ENCODE peak calls at places on chromosome 14, in ten cellular contexts. C is transverse colon; L is right lobe of liver; X is tibial artery; P is SK-N-SH; N is stomach; S is H1; W is CD4-positive, alpha-beta memory T cell; Q is pancreas; B is spleen. I is an unnamed sample. For H3K4me1, the result is how much of the 10 kb centered on the place peaks cover.

GRCh38 chr14:51527073-51527472 is 124.6 kb upstream of the FRMD6 start:
- DNase-seq in C (no peak), L (no peak), X (no peak), P (no peak), N (no peak), S (no peak), W (no peak), Q (no peak), B (no peak), I (no peak)

GRCh38 chr14:95948608-95949007 is 72.0 kb downstream of the TUNAR start:
- DNase-seq in C (no peak), L (no peak), X (no peak), P (no peak), N (no peak), S (no peak), W (no peak), Q (no peak), B (no peak), I (no peak)

GRCh38 chr14:23538785-23539184 is 12.8 kb downstream of the ZFHX2 start:
- DNase-seq in C (no peak), L (no peak), X (no peak), P (no peak), N (no peak), S (peak), W (no peak), Q (no peak), B (peak), I (no peak)

GRCh38 chr14:76078501-76078900 is 73.2 kb upstream of the GPATCH2L start:
- DNase-seq in C (no peak), L (no peak), X (no peak), P (no peak), N (no peak), S (no peak), W (no peak), Q (no peak), B (no peak), I (no peak)

GRCh38 chr14:99667045-99667444 is 17.1 kb upstream of the CYP46A1 start:
- DNase-seq in C (no peak), L (no peak), X (no peak), P (no peak), N (no peak), S (no peak), W (no peak), Q (no peak), B (no peak), I (no peak)

GRCh38 chr14:22520235-22520634 is 68.8 kb downstream of the DAD1 start:
- DNase-seq in C (no peak), L (no peak), X (no peak), P (no peak), N (no peak), S (no peak), W (no peak), Q (no peak), B (no peak), I (no peak)

GRCh38 chr14:105925615-105926414 is 399.4 kb downstream of the TMEM121 start:
- DNase-seq in C (no peak), L (peak), X (peak), P (no peak), N (no peak), S (no peak), W (peak), Q (no peak), B (peak), I (no peak)

GRCh38 chr14:89578048-89578619 is 161.1 kb upstream of the FOXN3 start:
- DNase-seq in C (no peak), L (no peak), X (no peak), P (no peak), N (no peak), S (no peak), W (no peak), Q (no peak), B (no peak), I (no peak)

GRCh38 chr14:54866588-54866987 is 36.0 kb downstream of the GCH1 start:
- DNase-seq in C (no peak), L (no peak), X (no peak), P (no peak), N (no peak), S (no peak), W (no peak), Q (no peak), B (no peak), I (no peak)

GRCh38 chr14:30214014-30214413 is 286.4 kb upstream of the PRKD1 start:
- DNase-seq in C (no peak), L (no peak), X (no peak), P (no peak), N (no peak), S (no peak), W (no peak), Q (no peak), B (no peak), I (no peak)

GRCh38 chr14:75709207-75709812 is 48.3 kb downstream of the TTLL5 start:
- DNase-seq in C (peak), L (peak), X (peak), P (peak), N (peak), S (peak), W (peak), Q (peak), B (no peak), I (peak)

GRCh38 chr14:90554341-90554740 is 157.5 kb downstream of the CALM1 start:
- DNase-seq in C (no peak), L (no peak), X (peak), P (no peak), N (peak), S (no peak), W (no peak), Q (no peak), B (peak), I (no peak)

GRCh38 chr14:72434856-72435255 is 459.0 kb downstream of the DPF3 start:
- DNase-seq in C (no peak), L (no peak), X (no peak), P (no peak), N (no peak), S (no peak), W (no peak), Q (no peak), B (no peak), I (no peak)

GRCh38 chr14:39015360-39015961 is 87.6 kb downstream of the SEC23A start:
- DNase-seq in C (peak), L (no peak), X (no peak), P (peak), N (no peak), S (no peak), W (no peak), Q (no peak), B (no peak), I (no peak)

GRCh38 chr14:58171090-58171489 is 19.1 kb upstream of the ARMH4 start:
- DNase-seq in C (peak), L (peak), X (peak), P (peak), N (peak), S (peak), W (no peak), Q (peak), B (no peak), I (peak)

DNA sequence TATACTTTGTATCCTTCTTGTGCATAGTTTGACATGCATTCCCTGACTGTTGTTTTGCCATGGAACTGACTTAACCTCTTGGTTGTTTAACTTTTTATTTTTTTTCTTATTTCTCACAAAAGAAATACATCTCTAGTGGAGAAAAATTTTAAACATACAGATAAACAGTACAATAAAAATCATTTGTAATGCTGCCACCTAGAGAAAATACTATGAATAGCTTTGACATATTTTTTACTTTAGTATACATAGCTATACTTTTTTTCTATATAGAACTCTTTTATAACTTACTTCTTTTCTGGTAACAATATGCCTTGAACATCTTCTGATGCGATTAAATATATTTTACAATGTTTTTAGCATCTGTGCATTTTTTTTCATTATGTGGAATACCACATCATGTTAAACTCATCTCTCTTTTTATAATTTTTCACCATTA is 184.5 kb downstream of the AKAP6 start:
- DNase-seq in C (no peak), L (no peak), X (no peak), P (no peak), N (no peak), S (no peak), W (no peak), Q (no peak), B (no peak), I (no peak)
- H3K4me1 ChIP-seq in C (under half), L (under half), X (under half), P (under half), N (under half), S (under half), W (under half), Q (under half), B (under half), I (under half)

DNA sequence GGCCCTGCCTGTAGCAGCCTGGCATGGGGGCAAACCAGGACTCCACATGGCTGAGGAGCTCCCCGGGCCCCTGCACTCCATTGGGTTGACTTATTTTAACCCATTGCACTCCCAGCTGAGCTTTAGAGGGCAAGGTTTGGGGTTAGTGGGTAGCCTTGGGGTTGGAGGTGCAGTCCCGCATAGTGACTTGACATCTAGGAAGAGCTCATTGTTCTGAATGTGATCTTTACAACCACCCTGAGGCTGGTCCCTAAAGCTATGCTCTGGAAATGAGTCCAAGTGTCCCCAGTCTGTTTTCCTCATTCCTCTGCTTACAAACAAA is 36.4 kb downstream of the NFKBIA start:
- DNase-seq in C (no peak), L (no peak), X (no peak), P (no peak), N (no peak), S (no peak), W (no peak), Q (no peak), B (no peak), I (no peak)
- H3K4me3 ChIP-seq in C (no peak), L (no peak), X (no peak), P (no peak), N (no peak), S (no peak), W (no peak), Q (no peak), B (no peak), I (no peak)

GRCh38 chr14:68523994-68524725 is 268.7 kb downstream of the ZFP36L1 start:
- DNase-seq in C (no peak), L (no peak), X (no peak), P (no peak), N (no peak), S (peak), W (no peak), Q (no peak), B (no peak), I (no peak)
- H3K4me1 ChIP-seq in C (half or more), L (half or more), X (half or more), P (under half), N (half or more), S (under half), W (under half), Q (half or more), B (under half), I (under half)

GRCh38 chr14:50364792-50365191 is 31.9 kb downstream of the CDKL1 start:
- DNase-seq in C (peak), L (no peak), X (no peak), P (no peak), N (no peak), S (no peak), W (no peak), Q (no peak), B (no peak), I (no peak)

GRCh38 chr14:50360851-50361250 is 35.8 kb downstream of the CDKL1 start:
- DNase-seq in C (no peak), L (no peak), X (no peak), P (no peak), N (no peak), S (no peak), W (no peak), Q (no peak), B (no peak), I (no peak)

GRCh38 chr14:50360093-50360492 is 36.6 kb downstream of the CDKL1 start:
- DNase-seq in C (no peak), L (no peak), X (no peak), P (no peak), N (no peak), S (no peak), W (no peak), Q (no peak), B (no peak), I (no peak)

GRCh38 chr14:50363734-50364113 is 33.0 kb downstream of the CDKL1 start:
- DNase-seq in C (peak), L (no peak), X (no peak), P (no peak), N (no peak), S (no peak), W (peak), Q (no peak), B (peak), I (peak)

GRCh38 chr14:50362791-50363733 is 33.6 kb downstream of the CDKL1 start:
- DNase-seq in C (no peak), L (no peak), X (no peak), P (no peak), N (no peak), S (no peak), W (no peak), Q (no peak), B (peak), I (no peak)
- H3K4me3 ChIP-seq in C (no peak), L (peak), X (peak), P (no peak), N (peak), S (no peak), W (peak), Q (peak), B (peak), I (peak)

I was measured in effector memory CD4-positive, alpha-beta T cell.